ENCODE peak calls at places on chromosomes 2 and 18, in eight cellular contexts. Y is mammary epithelial cell; D is heart left ventricle; O is A549; L is spleen; I is SJSA1; N is CD8-positive, alpha-beta T cell; Z is Panc1. Q is an unnamed sample. For H3K4me1, the result is how much of the 10 kb centered on the place peaks cover.

GRCh38 chr2:69767034-69767433 is 25.1 kb downstream of the ANXA4 start:
- DNase-seq in Y (no peak), D (no peak), O (no peak), L (no peak), I (peak), N (no peak), Z (no peak), Q (no peak)

GRCh38 chr2:176174850-176175728 is 13.4 kb upstream of the HOXD1 start:
- DNase-seq in Y (no peak), D (no peak), O (no peak), L (no peak), I (no peak), N (no peak), Z (no peak), Q (no peak)

GRCh38 chr2:95312543-95313205 is 15.5 kb downstream of the KCNIP3 start:
- DNase-seq in Y (no peak), D (no peak), O (no peak), L (no peak), I (no peak), N (no peak), Z (no peak), Q (no peak)

GRCh38 chr18:56747857-56748256 is 96.7 kb downstream of the WDR7 start:
- DNase-seq in Y (no peak), D (no peak), O (no peak), L (no peak), I (no peak), N (no peak), Z (no peak), Q (no peak)

GRCh38 chr18:48938827-48939367 is 11.9 kb downstream of the SMAD7 start:
- DNase-seq in Y (no peak), D (no peak), O (no peak), L (peak), I (no peak), N (no peak), Z (no peak), Q (no peak)

GRCh38 chr2:128780434-128781080 is 461.9 kb upstream of the HS6ST1 start:
- DNase-seq in Y (no peak), D (no peak), O (no peak), L (peak), I (no peak), N (no peak), Z (no peak), Q (peak)

GRCh38 chr2:161307676-161308075 is 549 bp upstream of the PSMD14 start:
- DNase-seq in Y (peak), D (no peak), O (no peak), L (no peak), I (no peak), N (no peak), Z (no peak), Q (no peak)

GRCh38 chr18:5630057-5630765 is 86.4 kb upstream of the EPB41L3 start:
- DNase-seq in Y (peak), D (peak), O (peak), L (peak), I (no peak), N (no peak), Z (no peak), Q (peak)

GRCh38 chr2:210318891-210319290 is 3.9 kb upstream of the MYL1 start:
- DNase-seq in Y (no peak), D (no peak), O (no peak), L (no peak), I (no peak), N (no peak), Z (no peak), Q (no peak)

GRCh38 chr2:149686677-149687427 is 99.3 kb upstream of the MMADHC start:
- DNase-seq in Y (no peak), D (peak), O (no peak), L (no peak), I (no peak), N (no peak), Z (no peak), Q (no peak)

GRCh38 chr18:22106536-22107292 is 62.7 kb upstream of the GATA6 start:
- DNase-seq in Y (peak), D (no peak), O (no peak), L (no peak), I (no peak), N (no peak), Z (no peak), Q (no peak)

GRCh38 chr2:186531257-186531775 is 45.3 kb downstream of the ZC3H15 start:
- DNase-seq in Y (no peak), D (no peak), O (no peak), L (no peak), I (no peak), N (no peak), Z (no peak), Q (no peak)

GRCh38 chr2:65541773-65542172 is 109.4 kb upstream of the SPRED2 start:
- DNase-seq in Y (no peak), D (no peak), O (no peak), L (no peak), I (no peak), N (no peak), Z (no peak), Q (no peak)

GRCh38 chr2:219362524-219363164 is 25.1 kb downstream of the DNPEP start:
- DNase-seq in Y (peak), D (peak), O (no peak), L (no peak), I (peak), N (no peak), Z (no peak), Q (peak)

GRCh38 chr2:121506621-121507020 is 24.1 kb upstream of the RNU4ATAC start:
- DNase-seq in Y (no peak), D (no peak), O (no peak), L (no peak), I (no peak), N (no peak), Z (no peak), Q (no peak)

GRCh38 chr2:10584843-10585475 is 104.8 kb downstream of the NOL10 start:
- DNase-seq in Y (peak), D (no peak), O (peak), L (no peak), I (peak), N (no peak), Z (no peak), Q (no peak)

GRCh38 chr2:51013060-51013746 is 18.7 kb downstream of the NRXN1 start:
- DNase-seq in Y (peak), D (no peak), O (no peak), L (no peak), I (no peak), N (no peak), Z (no peak), Q (peak)

GRCh38 chr18:70382032-70382431 is 93.2 kb downstream of the SOCS6 start:
- DNase-seq in Y (no peak), D (no peak), O (no peak), L (no peak), I (no peak), N (no peak), Z (no peak), Q (no peak)

GRCh38 chr18:13369353-13369752 is 150.8 kb downstream of the LDLRAD4 start:
- DNase-seq in Y (no peak), D (no peak), O (no peak), L (no peak), I (no peak), N (no peak), Z (no peak), Q (no peak)

GRCh38 chr18:1483386-1483785 is 578.7 kb downstream of the ADCYAP1 start:
- DNase-seq in Y (no peak), D (no peak), O (no peak), L (no peak), I (no peak), N (no peak), Z (no peak), Q (no peak)

GRCh38 chr2:113390133-113390849 is 47.2 kb upstream of the ZNG1B start:
- DNase-seq in Y (peak), D (peak), O (peak), L (no peak), I (peak), N (peak), Z (peak), Q (peak)

GRCh38 chr18:79685281-79685680 is 5.7 kb downstream of the CTDP1 start:
- DNase-seq in Y (no peak), D (no peak), O (no peak), L (peak), I (no peak), N (peak), Z (no peak), Q (no peak)

GRCh38 chr2:214715025-214715424 is 94.5 kb downstream of the BARD1 start:
- DNase-seq in Y (no peak), D (no peak), O (no peak), L (no peak), I (no peak), N (no peak), Z (no peak), Q (no peak)

GRCh38 chr18:56789004-56789888 is 138.1 kb downstream of the WDR7 start:
- DNase-seq in Y (peak), D (peak), O (peak), L (no peak), I (peak), N (no peak), Z (peak), Q (no peak)

GRCh38 chr2:104944495-104944894 is 90.6 kb downstream of the POU3F3 start:
- DNase-seq in Y (no peak), D (no peak), O (peak), L (no peak), I (no peak), N (no peak), Z (peak), Q (no peak)

GRCh38 chr2:108194409-108195132 is 45.2 kb upstream of the SULT1C3 start:
- DNase-seq in Y (no peak), D (no peak), O (no peak), L (no peak), I (peak), N (no peak), Z (no peak), Q (no peak)

GRCh38 chr2:138010890-138011289 is 46.6 kb downstream of the HNMT start:
- DNase-seq in Y (no peak), D (no peak), O (no peak), L (no peak), I (no peak), N (no peak), Z (no peak), Q (no peak)

GRCh38 chr2:164835302-164835701 is 6.3 kb downstream of the COBLL1 start:
- DNase-seq in Y (no peak), D (no peak), O (no peak), L (no peak), I (no peak), N (no peak), Z (no peak), Q (no peak)

GRCh38 chr2:101473911-101474751 is 781 bp downstream of the RFX8 start:
- DNase-seq in Y (peak), D (peak), O (no peak), L (peak), I (peak), N (peak), Z (no peak), Q (peak)

GRCh38 chr2:236972491-236973379 is 113.0 kb upstream of the COPS8 start:
- DNase-seq in Y (peak), D (peak), O (peak), L (peak), I (peak), N (no peak), Z (no peak), Q (no peak)

GRCh38 chr18:60826346-60826745 is 453.8 kb upstream of the MC4R start:
- DNase-seq in Y (no peak), D (no peak), O (no peak), L (no peak), I (no peak), N (no peak), Z (no peak), Q (no peak)

GRCh38 chr2:96144481-96145027 is 686 bp downstream of the DUSP2 start:
- DNase-seq in Y (no peak), D (no peak), O (no peak), L (peak), I (no peak), N (peak), Z (no peak), Q (no peak)

GRCh38 chr18:24136967-24137373 is 1.9 kb upstream of the CABYR start:
- DNase-seq in Y (no peak), D (no peak), O (no peak), L (no peak), I (peak), N (no peak), Z (no peak), Q (no peak)

GRCh38 chr2:23411752-23412431 is 26.9 kb downstream of the KLHL29 start:
- DNase-seq in Y (peak), D (no peak), O (no peak), L (no peak), I (peak), N (no peak), Z (no peak), Q (no peak)

GRCh38 chr18:49476664-49477411 is 10.2 kb downstream of the C18orf32 start:
- DNase-seq in Y (peak), D (no peak), O (peak), L (no peak), I (peak), N (no peak), Z (no peak), Q (peak)

GRCh38 chr18:63216911-63217311 is 102.7 kb downstream of the BCL2 start:
- DNase-seq in Y (no peak), D (no peak), O (no peak), L (no peak), I (peak), N (peak), Z (no peak), Q (no peak)

GRCh38 chr2:183780072-183780471 is 655.8 kb downstream of the NUP35 start:
- DNase-seq in Y (no peak), D (no peak), O (no peak), L (no peak), I (no peak), N (no peak), Z (no peak), Q (no peak)
- H3K4me1 ChIP-seq in Y (under half), D (under half), O (under half), L (under half), I (under half), N (under half), Z (under half), Q (under half)

GRCh38 chr2:7018767-7019166 is 101.6 kb downstream of the RNF144A start:
- DNase-seq in Y (no peak), D (no peak), O (no peak), L (no peak), I (no peak), N (no peak), Z (no peak), Q (no peak)

GRCh38 chr2:7019191-7019590 is 102.0 kb downstream of the RNF144A start:
- DNase-seq in Y (no peak), D (no peak), O (no peak), L (no peak), I (no peak), N (no peak), Z (no peak), Q (no peak)

GRCh38 chr2:7020059-7020458 is 102.8 kb downstream of the RNF144A start:
- DNase-seq in Y (no peak), D (no peak), O (no peak), L (no peak), I (no peak), N (no peak), Z (no peak), Q (no peak)

GRCh38 chr2:7020939-7021470 is 103.8 kb downstream of the RNF144A start:
- DNase-seq in Y (no peak), D (no peak), O (no peak), L (no peak), I (no peak), N (no peak), Z (no peak), Q (no peak)

GRCh38 chr2:7020468-7020867 is 103.3 kb downstream of the RNF144A start:
- DNase-seq in Y (no peak), D (no peak), O (no peak), L (no peak), I (no peak), N (no peak), Z (no peak), Q (no peak)
- H3K4me1 ChIP-seq in Y (under half), D (under half), O (under half), L (half or more), I (under half), N (under half), Z (under half), Q (under half)

DNA sequence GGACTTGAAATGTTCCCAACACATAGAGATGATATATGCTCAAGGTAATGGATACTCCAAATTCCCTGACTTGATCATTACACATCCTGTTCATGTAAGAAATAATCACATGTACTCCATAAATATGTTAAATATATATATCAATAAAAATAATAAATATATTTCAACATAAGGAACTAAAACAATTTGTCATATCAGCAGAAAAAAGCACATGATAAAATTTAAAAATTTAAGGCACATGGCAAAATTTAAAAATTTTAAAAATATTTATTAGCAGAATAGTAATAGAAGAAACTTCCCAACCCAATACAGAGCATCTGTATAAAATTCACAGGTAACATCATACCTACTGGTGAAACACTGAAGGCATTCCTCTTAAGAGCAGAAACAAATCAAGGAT is 109.6 kb upstream of the KYNU start:
- DNase-seq in Y (no peak), D (no peak), O (no peak), L (no peak), I (no peak), N (no peak), Z (no peak), Q (no peak)
- H3K4me1 ChIP-seq in Y (under half), D (under half), O (under half), L (under half), I (under half), N (under half), Z (under half), Q (under half)

GRCh38 chr2:46966576-46966975 is 51.0 kb upstream of the MCFD2 start:
- DNase-seq in Y (no peak), D (no peak), O (no peak), L (no peak), I (no peak), N (no peak), Z (no peak), Q (no peak)
- H3K4me1 ChIP-seq in Y (half or more), D (half or more), O (half or more), L (half or more), I (under half), N (under half), Z (under half), Q (under half)